ENCODE peak calls at places on chromosomes 12 and 14, in six cellular contexts. E is spleen, X is IMR-90, Y is right lobe of liver, O is testis, M is adrenal gland. D is an unnamed sample. For H3K4me1, the result is how much of the 10 kb centered on the place peaks cover.

GRCh38 chr14:95519699-95520098 is 3.2 kb upstream of the SYNE3 start:
- DNase-seq in M (peak), X (peak), E (peak), Y (peak), O (peak), D (peak)

GRCh38 chr12:50110127-50110761 is 1.8 kb upstream of the COX14 start:
- DNase-seq in E (peak), X (no peak), M (peak), O (no peak), Y (peak), D (peak)

GRCh38 chr12:130702966-130703732 is 12.9 kb downstream of the RIMBP2 start:
- DNase-seq in E (no peak), O (no peak), Y (no peak), M (no peak), X (no peak), D (no peak)

GRCh38 chr12:68336754-68337343 is 4.7 kb upstream of the MDM1 start:
- DNase-seq in Y (no peak), X (no peak), O (no peak), E (no peak), M (peak), D (no peak)

GRCh38 chr12:66405395-66405794 is 103.1 kb downstream of the HELB start:
- DNase-seq in Y (no peak), E (no peak), O (no peak), M (no peak), X (peak), D (no peak)

GRCh38 chr14:102076793-102077759 is 9.8 kb downstream of the HSP90AA1 start:
- DNase-seq in X (no peak), M (no peak), O (no peak), E (peak), Y (no peak), D (no peak)

GRCh38 chr14:37376944-37377609 is 179.3 kb downstream of the MIPOL1 start:
- DNase-seq in X (no peak), O (no peak), E (no peak), Y (no peak), M (no peak), D (no peak)

GRCh38 chr12:121748218-121748570 is 35.6 kb downstream of the TMEM120B start:
- DNase-seq in Y (no peak), X (no peak), O (no peak), M (no peak), E (no peak), D (no peak)

GRCh38 chr12:131222271-131223139 is 268.8 kb downstream of the ADGRD1 start:
- DNase-seq in Y (no peak), O (no peak), X (no peak), E (peak), M (no peak), D (peak)

GRCh38 chr14:22995889-22996611 is 13.7 kb upstream of the AJUBA start:
- DNase-seq in O (no peak), M (no peak), Y (no peak), E (no peak), X (no peak), D (no peak)

GRCh38 chr12:124588018-124588634 is 20.7 kb upstream of the NCOR2 start:
- DNase-seq in X (no peak), E (no peak), Y (no peak), M (no peak), O (no peak), D (no peak)

GRCh38 chr14:28766505-28767238 is at the start of gene FOXG1:
- DNase-seq in O (peak), Y (no peak), E (no peak), X (no peak), M (no peak), D (no peak)

GRCh38 chr14:59771577-59771976 is 99.0 kb downstream of the RTN1 start:
- DNase-seq in X (peak), Y (no peak), M (no peak), E (no peak), O (no peak), D (no peak)

GRCh38 chr12:6827982-6828670 is at the start of gene P3H3:
- DNase-seq in M (no peak), O (peak), E (no peak), X (peak), Y (no peak), D (peak)

GRCh38 chr12:122013136-122013535 is 8.5 kb upstream of the BCL7A start:
- DNase-seq in M (no peak), Y (no peak), O (no peak), X (no peak), E (no peak), D (no peak)

GRCh38 chr14:55025948-55026347 is 951 bp downstream of the WDHD1 start:
- DNase-seq in Y (no peak), M (no peak), X (no peak), E (no peak), O (no peak), D (no peak)

GRCh38 chr14:55026441-55026792 is 482 bp downstream of the WDHD1 start:
- DNase-seq in M (no peak), Y (no peak), E (no peak), X (no peak), O (no peak), D (no peak)

GRCh38 chr14:55028476-55028875 is 1.4 kb downstream of the SOCS4 start:
- DNase-seq in O (no peak), E (no peak), X (no peak), M (no peak), Y (no peak), D (no peak)

GRCh38 chr14:55028066-55028465 is 1.0 kb downstream of the SOCS4 start:
- DNase-seq in X (peak), E (no peak), Y (no peak), O (no peak), M (no peak), D (no peak)

GRCh38 chr14:55026793-55027560 is at the start of the genes SOCS4 and WDHD1:
- DNase-seq in M (peak), X (peak), E (peak), Y (peak), O (peak), D (peak)
- TF ChIP-seq CTCF in M (no peak), X (peak), E (peak), Y (peak), O (no peak), D (peak)

DNA sequence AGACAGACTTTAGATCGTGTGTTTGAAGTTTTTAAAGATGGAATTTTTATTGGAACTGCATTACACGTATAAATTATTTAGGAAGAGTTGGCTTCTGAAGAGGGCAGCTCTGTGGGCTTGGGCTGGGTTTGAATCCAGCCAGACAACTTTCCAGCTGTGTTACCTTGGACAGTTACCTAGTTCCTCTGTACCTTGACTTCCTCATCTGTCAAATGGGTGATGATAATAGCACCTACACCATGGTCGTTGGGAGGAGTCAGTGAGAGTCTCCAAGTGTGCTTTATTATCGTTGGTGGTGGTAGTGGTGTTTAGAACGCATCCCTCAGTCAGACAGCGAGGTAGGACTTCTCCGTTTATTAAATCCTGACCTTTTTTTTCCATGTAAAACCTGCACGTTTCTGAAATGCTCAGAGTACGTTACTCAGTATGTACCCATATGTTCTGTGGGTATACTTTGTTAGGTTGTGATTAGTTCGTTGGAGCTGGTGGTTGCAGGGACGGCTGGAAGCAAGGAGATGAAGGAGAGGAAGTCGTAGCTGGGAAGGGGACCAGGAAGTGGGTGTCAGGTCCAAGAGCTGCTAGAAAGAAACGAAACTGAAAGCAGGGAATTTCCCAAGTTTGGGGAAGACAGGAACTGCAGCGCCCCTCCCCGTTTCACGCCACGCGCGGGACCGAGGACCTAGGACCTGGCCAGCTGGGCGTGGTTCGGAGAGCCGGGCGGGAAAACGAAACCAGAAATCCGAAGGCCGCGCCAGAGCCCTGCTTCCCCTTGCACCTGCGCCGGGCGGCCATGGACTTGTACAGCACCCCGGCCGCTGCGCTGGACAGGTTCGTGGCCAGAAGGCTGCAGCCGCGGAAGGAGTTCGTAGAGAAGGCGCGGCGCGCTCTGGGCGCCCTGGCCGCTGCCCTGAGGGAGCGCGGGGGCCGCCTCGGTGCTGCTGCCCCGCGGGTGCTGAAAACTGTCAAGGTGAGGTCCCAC is at the start of gene OAS3:
- DNase-seq in X (peak), Y (peak), E (peak), O (peak), M (peak), D (peak)
- TF ChIP-seq POLR2A in X (no peak), Y (no peak), E (no peak), O (no peak), M (no peak), D (no peak)

GRCh38 chr12:53049582-53050318 is at the start of gene TNS2:
- DNase-seq in M (peak), Y (peak), X (peak), O (peak), E (peak), D (peak)

GRCh38 chr12:53051058-53051880 is 1.4 kb downstream of the TNS2 start:
- DNase-seq in X (peak), Y (peak), M (peak), E (no peak), O (peak), D (peak)

GRCh38 chr12:53051881-53052412 is 2.1 kb downstream of the TNS2 start:
- DNase-seq in Y (peak), X (no peak), M (no peak), O (no peak), E (no peak), D (no peak)

GRCh38 chr12:53048780-53049401 is 974 bp upstream of the TNS2 start:
- DNase-seq in O (peak), X (peak), M (peak), E (peak), Y (peak), D (peak)

GRCh38 chr12:53050426-53051057 is 677 bp downstream of the TNS2 start:
- DNase-seq in X (no peak), Y (no peak), E (no peak), O (no peak), M (no peak), D (no peak)
- H3K4me1 ChIP-seq in X (half or more), Y (half or more), E (half or more), O (half or more), M (half or more), D (half or more)

GRCh38 chr14:24310387-24310665 is 386 bp downstream of the LTB4R2 start:
- DNase-seq in Y (peak), X (no peak), O (no peak), M (no peak), E (no peak), D (no peak)

GRCh38 chr14:24307156-24307574 is 612 bp downstream of the CIDEB start:
- DNase-seq in X (no peak), Y (no peak), O (no peak), M (no peak), E (peak), D (no peak)

GRCh38 chr14:24309538-24310386 is at the start of gene LTB4R2:
- DNase-seq in Y (no peak), M (no peak), O (no peak), E (no peak), X (no peak), D (no peak)

GRCh38 chr14:24307575-24308341 is at the start of gene CIDEB:
- DNase-seq in X (peak), Y (peak), O (peak), M (peak), E (peak), D (peak)

DNA sequence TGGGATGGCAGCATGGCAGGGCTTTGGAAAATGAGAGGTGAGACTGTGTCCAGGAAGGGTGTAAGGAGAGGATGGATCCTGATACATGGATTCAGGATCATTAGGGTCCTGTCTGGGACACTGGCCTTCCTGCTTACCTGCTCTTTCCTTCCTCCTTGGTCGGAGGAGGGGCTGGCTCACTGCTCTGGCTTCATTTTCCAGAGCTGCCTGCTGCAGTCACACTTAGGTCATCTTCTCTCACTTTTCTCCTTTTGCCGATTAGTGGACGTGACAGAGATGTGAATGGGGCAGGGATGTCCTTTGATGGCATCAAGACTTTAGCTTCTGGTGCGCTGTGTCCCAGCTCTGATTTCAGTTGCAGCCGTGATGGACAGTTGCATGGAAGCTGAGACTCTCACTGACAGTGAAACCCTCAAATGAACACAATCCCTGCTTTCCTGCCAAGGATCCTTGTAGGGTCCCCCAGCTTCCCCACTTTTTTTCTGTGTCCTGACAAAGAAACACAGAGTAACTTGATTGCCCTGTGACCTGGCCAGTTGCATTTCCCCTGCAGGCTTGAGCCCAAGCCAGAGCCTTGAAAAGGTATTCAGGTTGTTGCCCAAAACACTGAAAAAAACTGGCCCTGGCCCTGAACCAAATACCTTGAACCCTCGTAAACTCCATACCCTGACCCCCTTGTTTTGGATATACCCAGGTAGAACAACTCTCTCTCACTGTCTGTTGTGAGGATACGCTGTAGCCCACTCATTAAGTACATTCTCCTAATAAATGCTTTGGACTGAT is 756 bp upstream of the CIDEB start:
- DNase-seq in O (no peak), M (no peak), E (no peak), Y (peak), X (no peak), D (no peak)
- TF ChIP-seq CTCF in O (no peak), M (peak), E (peak), Y (no peak), X (no peak), D (no peak)

GRCh38 chr12:95072900-95073697 is at the start of gene NR2C1:
- DNase-seq in Y (peak), X (peak), M (peak), O (peak), E (peak), D (peak)
- TF ChIP-seq POLR2A in Y (peak), X (peak), M (peak), O (no peak), E (no peak), D (no peak)

GRCh38 chr12:114850853-114851252 is 166.9 kb upstream of the TBX3 start:
- DNase-seq in E (no peak), Y (no peak), M (no peak), O (no peak), X (no peak), D (no peak)
- H3K4me1 ChIP-seq in E (under half), Y (under half), M (under half), O (under half), X (under half), D (under half)

GRCh38 chr12:42884116-42884515 is 294.6 kb upstream of the PRICKLE1 start:
- DNase-seq in M (no peak), Y (no peak), E (no peak), X (no peak), O (no peak), D (no peak)
- TF ChIP-seq CTCF in M (no peak), Y (no peak), E (no peak), X (no peak), O (no peak), D (no peak)

DNA sequence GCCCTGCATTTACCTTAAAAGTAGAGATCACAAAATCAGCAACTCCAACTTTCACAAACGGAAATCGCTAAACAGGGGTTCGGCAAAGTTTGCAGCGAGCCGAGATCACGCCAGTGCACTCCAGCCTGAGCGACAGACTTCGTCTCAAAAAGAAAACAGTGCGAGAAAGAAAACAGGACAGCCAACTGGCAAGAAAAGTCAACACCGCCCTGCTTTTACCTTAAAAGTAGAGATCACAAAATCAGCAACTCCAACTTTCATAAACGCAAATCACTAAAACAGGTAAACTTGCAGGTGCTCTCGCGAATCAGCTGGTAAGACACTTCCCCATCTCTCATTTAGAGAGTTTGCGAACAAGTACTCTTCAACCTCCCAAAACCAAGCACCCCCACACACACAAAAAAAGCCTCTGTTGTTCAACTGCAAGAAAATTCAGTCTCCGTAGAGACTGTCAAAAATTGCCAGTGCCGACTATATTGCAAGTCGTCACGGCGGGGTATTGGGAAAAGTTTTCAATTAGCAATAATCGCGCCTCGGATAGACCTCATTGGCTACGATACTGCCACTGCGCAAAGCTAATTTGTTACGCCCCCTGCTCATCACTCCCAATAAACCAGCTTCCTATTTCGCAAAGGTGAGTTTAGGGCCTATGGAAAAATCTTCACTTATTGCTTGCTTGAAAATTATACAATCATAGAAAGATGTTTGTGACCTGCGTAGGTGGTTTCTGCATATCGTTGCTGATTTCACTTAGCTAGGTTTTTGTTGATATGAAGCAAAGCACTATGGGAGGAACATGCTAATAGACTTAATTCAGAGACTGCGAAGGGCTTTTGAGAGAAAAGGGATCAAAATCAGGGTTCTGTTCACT is at the start of gene RNU4-1:
- DNase-seq in M (peak), X (peak), O (peak), Y (peak), E (peak), D (peak)
- TF ChIP-seq POLR2A in M (peak), X (peak), O (peak), Y (peak), E (peak), D (peak)

DNA sequence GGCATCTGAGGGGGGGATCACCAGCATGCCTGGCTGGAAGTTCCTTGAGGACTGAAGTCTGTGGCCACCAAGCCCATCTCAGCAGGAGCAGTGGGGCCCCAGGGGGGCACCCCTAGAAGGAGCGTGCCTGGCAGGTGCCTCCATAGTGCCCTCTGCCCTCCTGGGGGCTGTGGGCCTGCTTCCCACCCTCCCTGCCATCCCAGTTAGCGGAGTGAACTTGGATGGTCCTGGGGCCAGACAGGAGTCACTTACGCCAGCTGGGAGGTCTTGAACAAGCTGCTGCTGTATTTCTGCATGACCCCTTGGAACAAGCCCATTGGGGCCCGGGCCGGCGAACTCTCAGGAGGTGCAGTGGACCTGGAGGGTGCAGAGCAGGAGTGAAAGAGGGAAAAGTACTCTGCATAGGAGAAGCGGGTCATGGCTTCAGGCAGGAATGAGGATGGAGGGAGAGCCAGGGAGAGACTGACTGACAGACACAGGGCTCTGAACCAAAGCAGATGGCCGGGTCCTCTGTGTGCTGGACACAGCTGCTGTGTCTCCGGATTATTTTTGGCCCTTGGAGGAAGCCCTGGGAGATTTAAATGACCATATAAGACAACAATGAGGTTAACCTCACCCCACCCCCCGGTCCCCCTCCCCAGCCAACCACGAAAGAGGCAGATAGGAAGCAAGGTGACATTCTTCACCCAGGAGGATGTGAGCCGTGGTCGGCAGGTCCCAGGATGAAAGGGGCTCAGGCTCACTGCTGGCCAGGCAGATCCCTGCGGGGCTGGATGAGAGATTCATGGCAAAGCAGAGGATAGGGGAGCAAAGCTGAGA is 19.6 kb downstream of the ASB2 start:
- DNase-seq in O (no peak), M (no peak), E (peak), Y (no peak), X (no peak), D (no peak)
- H3K4me1 ChIP-seq in O (under half), M (under half), E (half or more), Y (under half), X (under half), D (under half)

GRCh38 chr12:15858348-15858747 is 23.8 kb upstream of the STRAP start:
- DNase-seq in M (no peak), Y (no peak), E (no peak), X (no peak), O (no peak), D (no peak)
- TF ChIP-seq CTCF in M (no peak), Y (no peak), E (no peak), X (no peak), O (no peak), D (no peak)

D was measured in thyroid gland.